ENCODE peak calls at places on chromosomes 1 and 21, in four cellular contexts. V, B, P and K are unnamed samples.

GRCh38 chr1:10635992-10636391 is 160.5 kb downstream of the CASZ1 start:
- DNase-seq in V (no peak), B (no peak), P (no peak), K (no peak)

GRCh38 chr1:33364578-33364945 is 43.7 kb upstream of the A3GALT2 start:
- DNase-seq in V (no peak), B (no peak), P (no peak), K (no peak)

GRCh38 chr1:183259886-183260285 is 73.8 kb downstream of the LAMC2 start:
- DNase-seq in V (no peak), B (no peak), P (no peak), K (no peak)

GRCh38 chr21:45456014-45456835 is 51.3 kb downstream of the COL18A1 start:
- DNase-seq in V (no peak), B (no peak), P (no peak), K (no peak)

GRCh38 chr1:227391204-227391603 is 72.9 kb upstream of the CDC42BPA start:
- DNase-seq in V (no peak), B (no peak), P (peak), K (no peak)

GRCh38 chr1:243850368-243851128 is 505 bp upstream of the AKT3 start:
- DNase-seq in V (peak), B (peak), P (peak), K (peak)

GRCh38 chr1:209207701-209208286 is 375.7 kb upstream of the CAMK1G start:
- DNase-seq in V (no peak), B (peak), P (peak), K (peak)

GRCh38 chr1:67342002-67342890 is 34.6 kb downstream of the IL12RB2 start:
- DNase-seq in V (no peak), B (no peak), P (no peak), K (no peak)

GRCh38 chr1:45303582-45304310 is 22.9 kb upstream of the HPDL start:
- DNase-seq in V (peak), B (peak), P (peak), K (peak)

GRCh38 chr1:210218047-210218446 is 14.5 kb upstream of the SERTAD4 start:
- DNase-seq in V (no peak), B (no peak), P (no peak), K (no peak)

GRCh38 chr1:205492201-205492667 is 12.2 kb upstream of the CDK18 start:
- DNase-seq in V (no peak), B (no peak), P (no peak), K (peak)

GRCh38 chr1:117828206-117828605 is 101.2 kb downstream of the GDAP2 start:
- DNase-seq in V (no peak), B (no peak), P (no peak), K (no peak)

GRCh38 chr1:62309906-62310305 is 9.3 kb downstream of the KANK4 start:
- DNase-seq in V (no peak), B (no peak), P (no peak), K (no peak)

GRCh38 chr1:62286778-62287224 is 32.4 kb downstream of the KANK4 start:
- DNase-seq in V (no peak), B (no peak), P (peak), K (peak)

GRCh38 chr1:220327106-220327505 is 54.9 kb upstream of the RAB3GAP2 start:
- DNase-seq in V (no peak), B (no peak), P (no peak), K (no peak)

GRCh38 chr1:111227434-111227833 is at the start of gene CHI3L2:
- DNase-seq in V (no peak), B (no peak), P (no peak), K (no peak)

GRCh38 chr1:241834733-241835377 is 13.1 kb upstream of the EXO1 start:
- DNase-seq in V (no peak), B (no peak), P (no peak), K (peak)

GRCh38 chr1:201085902-201086735 is 26.1 kb downstream of the CACNA1S start:
- DNase-seq in V (no peak), B (peak), P (peak), K (peak)

GRCh38 chr21:16218682-16219343 is 489.0 kb downstream of the USP25 start:
- DNase-seq in V (no peak), B (no peak), P (no peak), K (peak)

GRCh38 chr1:221100196-221100950 is 221.1 kb downstream of the HLX start:
- DNase-seq in V (no peak), B (no peak), P (no peak), K (no peak)

GRCh38 chr1:230335861-230336549 is 90.1 kb downstream of the PGBD5 start:
- DNase-seq in V (no peak), B (no peak), P (no peak), K (no peak)

GRCh38 chr1:197374428-197374827 is 106.4 kb downstream of the CRB1 start:
- DNase-seq in V (no peak), B (no peak), P (no peak), K (no peak)

GRCh38 chr1:67690411-67690810 is 5.4 kb downstream of the GADD45A start:
- DNase-seq in V (no peak), B (no peak), P (no peak), K (no peak)

GRCh38 chr1:247077768-247078314 is 770 bp downstream of the ZNF670 start:
- DNase-seq in V (no peak), B (no peak), P (peak), K (peak)

GRCh38 chr1:1236176-1236763 is 4.2 kb downstream of the B3GALT6 start:
- DNase-seq in V (no peak), B (no peak), P (no peak), K (no peak)

GRCh38 chr1:27122652-27123051 is 32.3 kb downstream of the SLC9A1 start:
- DNase-seq in V (no peak), B (no peak), P (peak), K (peak)

GRCh38 chr1:108080448-108080847 is 115.5 kb upstream of the VAV3 start:
- DNase-seq in V (no peak), B (no peak), P (no peak), K (no peak)

GRCh38 chr1:14113841-14114567 is 414.0 kb downstream of the PRDM2 start:
- DNase-seq in V (no peak), B (no peak), P (peak), K (no peak)

GRCh38 chr1:153796786-153797659 is 21.8 kb downstream of the SLC27A3 start:
- DNase-seq in V (peak), B (peak), P (peak), K (peak)

GRCh38 chr1:107544285-107544684 is 403.4 kb downstream of the NTNG1 start:
- DNase-seq in V (no peak), B (no peak), P (no peak), K (no peak)

GRCh38 chr1:235304549-235305451 is 23.2 kb downstream of the ARID4B start:
- DNase-seq in V (no peak), B (no peak), P (peak), K (no peak)